ENCODE peak calls at places on chromosome 20, in four cellular contexts. U is GM12878, Z is K562, F is HepG2. Q is an unnamed sample.

GRCh38 chr20:38001173-38001875 is 31.9 kb downstream of the TTI1 start:
- DNase-seq in U (no peak), Z (no peak), F (no peak), Q (no peak)

GRCh38 chr20:11103866-11104265 is 430.1 kb upstream of the JAG1 start:
- DNase-seq in Z (no peak), F (no peak), U (no peak), Q (no peak)

GRCh38 chr20:61127311-61128044 is 124.6 kb upstream of the CDH4 start:
- DNase-seq in F (no peak), Z (no peak), U (no peak), Q (no peak)

GRCh38 chr20:21702553-21703467 is 2.7 kb upstream of the PAX1 start:
- DNase-seq in U (no peak), Z (peak), F (peak), Q (peak)

GRCh38 chr20:60765821-60766403 is 486.1 kb upstream of the CDH4 start:
- DNase-seq in F (no peak), Z (no peak), U (no peak), Q (no peak)

GRCh38 chr20:62537649-62538292 is 62.0 kb upstream of the GATA5 start:
- DNase-seq in Z (peak), U (no peak), F (no peak), Q (no peak)

GRCh38 chr20:59571591-59572314 is 32.6 kb upstream of the PHACTR3 start:
- DNase-seq in U (no peak), Z (peak), F (peak), Q (peak)

GRCh38 chr20:32296412-32296811 is 19.0 kb downstream of the KIF3B start:
- DNase-seq in Z (no peak), F (no peak), U (no peak), Q (no peak)

GRCh38 chr20:57335392-57335791 is 5.8 kb downstream of the SPO11 start:
- DNase-seq in Z (no peak), F (no peak), U (no peak), Q (no peak)

GRCh38 chr20:34709836-34710567 is 5.9 kb downstream of the TP53INP2 start:
- DNase-seq in U (no peak), Z (peak), F (no peak), Q (peak)

GRCh38 chr20:53020834-53021233 is 48.7 kb downstream of the TSHZ2 start:
- DNase-seq in U (no peak), F (peak), Z (no peak), Q (no peak)

GRCh38 chr20:57605878-57606277 is 14.3 kb downstream of the ZBP1 start:
- DNase-seq in Z (no peak), F (no peak), U (no peak), Q (no peak)

GRCh38 chr20:61822396-61822795 is 243.3 kb downstream of the TAF4 start:
- DNase-seq in F (no peak), Z (no peak), U (no peak), Q (no peak)

GRCh38 chr20:49009899-49010631 is 36.0 kb upstream of the CSE1L start:
- DNase-seq in F (no peak), Z (no peak), U (no peak), Q (no peak)

GRCh38 chr20:39070484-39071231 is 108.5 kb downstream of the DHX35 start:
- DNase-seq in F (peak), Z (no peak), U (no peak), Q (no peak)

GRCh38 chr20:50625986-50626677 is 65.2 kb downstream of the RIPOR3 start:
- DNase-seq in F (peak), U (no peak), Z (peak), Q (peak)

GRCh38 chr20:23320317-23320716 is 30.3 kb upstream of the NXT1 start:
- DNase-seq in U (no peak), F (peak), Z (no peak), Q (peak)

GRCh38 chr20:51327251-51327841 is 215.2 kb downstream of the NFATC2 start:
- DNase-seq in Z (no peak), F (no peak), U (no peak), Q (no peak)

GRCh38 chr20:19137641-19138040 is 74.8 kb upstream of the SLC24A3 start:
- DNase-seq in U (no peak), Z (no peak), F (no peak), Q (no peak)

GRCh38 chr20:22070546-22070945 is 365.1 kb downstream of the PAX1 start:
- DNase-seq in F (no peak), U (no peak), Z (no peak), Q (no peak)

GRCh38 chr20:50918403-50918802 is 12.8 kb downstream of the ADNP start:
- DNase-seq in U (no peak), F (no peak), Z (no peak), Q (no peak)

GRCh38 chr20:7003598-7003997 is 236.1 kb downstream of the BMP2 start:
- DNase-seq in Z (no peak), U (no peak), F (no peak), Q (no peak)

GRCh38 chr20:11919046-11919445 is 1.4 kb downstream of the BTBD3 start:
- DNase-seq in Z (no peak), F (no peak), U (no peak), Q (no peak)

GRCh38 chr20:14698605-14699373 is 361.4 kb upstream of the FLRT3 start:
- DNase-seq in Z (no peak), F (no peak), U (no peak), Q (no peak)

GRCh38 chr20:38114353-38114791 is 50.7 kb downstream of the TGM2 start:
- DNase-seq in F (no peak), Z (no peak), U (no peak), Q (no peak)

GRCh38 chr20:32326507-32326851 is 31.7 kb upstream of the ASXL1 start:
- DNase-seq in Z (no peak), U (no peak), F (peak), Q (no peak)

GRCh38 chr20:41531876-41532275 is 86.3 kb downstream of the CHD6 start:
- DNase-seq in U (no peak), F (no peak), Z (no peak), Q (no peak)

DNA sequence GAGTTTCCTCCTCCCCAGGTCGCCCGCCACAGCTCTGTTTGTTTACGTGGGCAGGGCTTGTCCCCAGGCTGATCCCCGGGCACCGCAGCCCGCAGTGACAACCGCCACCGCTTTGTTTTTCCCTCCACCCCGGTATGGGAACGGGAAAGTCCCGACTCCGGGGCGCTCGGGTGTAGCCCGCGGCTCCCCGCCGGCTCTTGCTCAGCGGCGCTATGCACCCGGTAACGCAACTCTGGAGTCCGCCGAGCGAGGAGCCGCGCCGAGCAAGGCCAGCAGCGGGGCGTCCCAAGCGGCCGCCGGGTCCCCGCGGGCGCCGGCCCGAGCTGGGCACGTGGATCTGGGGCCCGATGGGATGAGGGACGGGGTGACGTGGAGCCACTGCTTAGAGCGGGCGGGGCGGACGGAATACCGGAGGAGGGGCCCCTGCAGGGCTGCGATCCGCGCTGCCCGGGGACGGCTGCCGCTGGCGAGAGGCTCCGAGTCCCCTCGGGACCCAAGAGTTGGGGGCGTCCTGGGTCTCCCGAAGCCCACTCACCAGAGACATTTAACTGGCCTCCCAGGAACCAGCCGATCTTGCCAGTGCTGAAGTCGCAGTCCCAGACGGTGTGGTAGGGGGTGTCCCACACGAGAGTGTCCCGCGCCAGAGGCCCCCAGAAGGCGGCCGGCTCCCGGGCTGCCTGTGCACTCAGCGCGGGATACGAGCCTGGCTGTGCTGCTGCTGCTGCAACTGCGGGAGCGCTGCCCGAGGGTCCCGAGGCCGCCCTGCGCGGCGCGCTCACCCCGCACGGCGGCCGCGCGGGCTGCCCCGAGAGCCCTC is 497 bp downstream of the ACSS1 start:
- DNase-seq in Z (peak), U (no peak), F (no peak), Q (peak)
- TF ChIP-seq BHLHE40 in Z (no peak), U (peak), F (peak), Q (no peak)

GRCh38 chr20:44719841-44720240 is 4.7 kb downstream of the CCN5 start:
- DNase-seq in U (no peak), Z (no peak), F (no peak), Q (no peak)
- TF ChIP-seq TARDBP in U (no peak), Z (no peak), F (no peak), Q (no peak)

DNA sequence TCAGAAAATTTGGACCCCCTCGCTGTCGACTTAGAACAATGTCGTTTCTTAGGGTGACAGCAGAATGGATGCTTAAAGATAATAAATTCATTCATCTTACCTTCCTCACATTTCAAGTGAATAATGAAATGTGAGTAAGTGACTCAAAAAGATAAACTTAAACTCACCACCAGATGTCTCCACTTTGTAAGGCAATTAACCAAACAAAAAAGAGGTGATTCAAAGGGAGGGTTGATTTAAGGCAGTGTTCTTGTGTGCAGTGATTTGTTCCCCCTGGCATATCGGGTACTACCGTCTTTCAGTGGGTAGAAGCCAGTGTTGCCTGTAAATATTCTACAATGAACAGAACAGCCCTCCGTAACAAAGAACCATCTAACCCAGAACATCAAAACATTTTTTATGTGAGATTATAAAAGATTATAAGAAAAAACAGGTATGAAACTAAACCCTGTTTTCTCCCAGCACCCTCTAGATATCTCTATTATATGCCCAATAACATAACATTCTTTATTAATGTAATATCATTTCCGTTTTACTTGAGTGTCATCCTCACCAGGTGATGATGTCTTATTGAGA is 589.7 kb downstream of the CBLN4 start:
- DNase-seq in Z (no peak), U (no peak), F (peak), Q (no peak)
- TF ChIP-seq BHLHE40 in Z (no peak), U (no peak), F (no peak), Q (no peak)

GRCh38 chr20:3314391-3314790 is 75.4 kb upstream of the SLC4A11 start:
- DNase-seq in U (no peak), Z (no peak), F (no peak), Q (no peak)

GRCh38 chr20:3313681-3314080 is 74.7 kb upstream of the SLC4A11 start:
- DNase-seq in F (no peak), Z (no peak), U (no peak), Q (no peak)

GRCh38 chr20:3316131-3316530 is 77.1 kb upstream of the SLC4A11 start:
- DNase-seq in F (no peak), Z (no peak), U (no peak), Q (no peak)

GRCh38 chr20:3315110-3315509 is 76.1 kb upstream of the SLC4A11 start:
- DNase-seq in F (no peak), Z (no peak), U (no peak), Q (no peak)

DNA sequence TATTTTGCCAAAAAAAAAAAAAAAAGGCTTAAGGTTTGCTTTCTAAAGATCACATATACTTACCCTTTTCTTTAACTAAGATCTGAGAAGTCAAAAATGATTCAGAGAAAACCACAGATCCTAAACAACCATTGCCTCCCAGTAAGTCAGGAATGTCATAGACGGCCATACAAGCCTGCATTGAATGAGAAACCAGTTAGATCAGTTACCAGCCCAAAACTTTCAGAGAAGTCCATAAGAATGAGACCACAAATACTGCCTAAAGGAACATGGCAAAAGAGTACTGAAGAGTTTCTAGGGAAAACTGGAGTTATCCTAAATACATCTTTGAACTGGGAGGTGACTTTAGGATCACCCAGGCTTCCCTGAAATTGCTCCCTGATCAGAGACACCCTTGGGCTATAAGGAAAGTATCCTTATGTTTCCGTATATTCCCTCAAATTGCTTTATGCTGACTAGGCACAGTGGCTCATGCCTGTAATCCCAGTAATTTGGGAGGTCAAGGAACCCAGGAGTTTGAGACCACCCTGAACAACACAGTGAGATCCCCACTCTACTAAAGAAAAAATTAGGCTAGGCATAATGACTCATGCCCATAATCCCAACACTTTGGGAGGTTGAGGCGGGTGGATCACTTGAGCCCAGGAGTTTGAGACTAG is 79.4 kb upstream of the SLC4A11 start:
- DNase-seq in U (no peak), Z (no peak), F (no peak), Q (no peak)
- TF ChIP-seq TARDBP in U (no peak), Z (no peak), F (no peak), Q (no peak)

GRCh38 chr20:63864545-63864977 is 509 bp upstream of the TPD52L2 start:
- DNase-seq in F (no peak), Z (no peak), U (no peak), Q (no peak)
- TF ChIP-seq BHLHE40 in F (no peak), Z (no peak), U (no peak), Q (no peak)

GRCh38 chr20:46361386-46361785 is 45.0 kb downstream of the ELMO2 start:
- DNase-seq in U (no peak), Z (no peak), F (no peak), Q (no peak)

GRCh38 chr20:46361811-46362210 is 44.6 kb downstream of the ELMO2 start:
- DNase-seq in Z (no peak), U (no peak), F (no peak), Q (no peak)

GRCh38 chr20:46364670-46365482 is 41.5 kb downstream of the ELMO2 start:
- DNase-seq in F (no peak), U (no peak), Z (no peak), Q (no peak)

GRCh38 chr20:46363874-46364669 is 42.3 kb downstream of the ELMO2 start:
- DNase-seq in Z (peak), U (peak), F (peak), Q (peak)

DNA sequence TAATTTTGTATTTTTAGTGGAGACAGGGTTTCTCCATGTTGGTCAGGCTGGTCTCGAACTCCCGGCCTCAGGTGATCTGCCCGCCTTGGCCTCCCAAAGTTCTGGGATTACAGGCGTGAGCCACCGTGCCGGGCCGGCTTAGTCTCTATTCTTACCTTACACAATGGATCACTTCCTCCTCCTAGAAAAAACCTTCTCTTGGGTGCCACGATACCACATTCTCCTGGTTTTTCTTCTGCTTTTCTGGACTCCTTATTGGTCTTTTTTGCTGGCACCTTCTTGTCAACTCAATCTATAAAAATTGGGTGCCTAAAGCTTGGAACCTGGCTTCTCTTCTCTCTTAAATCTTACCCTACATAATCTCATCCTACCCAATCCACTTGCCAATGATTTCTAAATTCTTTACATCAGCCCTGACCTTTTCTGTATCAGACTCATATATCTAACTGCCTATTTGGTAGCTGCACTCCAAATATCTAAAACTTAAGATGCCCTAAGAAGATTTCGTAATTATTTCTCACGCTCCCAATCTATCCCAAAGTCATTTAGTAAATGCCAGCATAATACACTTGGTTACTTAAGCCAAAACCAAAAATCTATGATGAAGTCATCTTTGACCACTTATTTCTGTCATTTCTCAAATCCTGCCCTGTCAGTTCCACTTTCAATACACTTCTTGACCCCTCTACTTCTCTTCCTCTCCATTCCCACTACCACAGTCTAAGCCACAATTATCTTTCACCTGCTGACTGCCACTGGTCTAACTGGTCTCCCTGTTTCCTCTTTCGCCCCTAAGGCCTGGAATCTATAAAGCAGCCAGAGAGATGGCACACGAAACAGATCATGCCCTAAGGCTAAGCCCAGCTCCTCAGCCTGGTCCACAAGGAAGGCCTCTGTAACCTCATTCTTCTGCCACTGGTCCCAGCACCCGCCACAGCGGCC is 43.2 kb downstream of the ELMO2 start:
- DNase-seq in U (peak), F (no peak), Z (no peak), Q (no peak)
- TF ChIP-seq TARDBP in U (no peak), F (no peak), Z (no peak), Q (no peak)

GRCh38 chr20:8132632-8133587 is 844 bp downstream of the PLCB1 start:
- DNase-seq in F (no peak), Z (no peak), U (no peak), Q (peak)
- TF ChIP-seq BHLHE40 in F (no peak), Z (no peak), U (no peak), Q (no peak)

DNA sequence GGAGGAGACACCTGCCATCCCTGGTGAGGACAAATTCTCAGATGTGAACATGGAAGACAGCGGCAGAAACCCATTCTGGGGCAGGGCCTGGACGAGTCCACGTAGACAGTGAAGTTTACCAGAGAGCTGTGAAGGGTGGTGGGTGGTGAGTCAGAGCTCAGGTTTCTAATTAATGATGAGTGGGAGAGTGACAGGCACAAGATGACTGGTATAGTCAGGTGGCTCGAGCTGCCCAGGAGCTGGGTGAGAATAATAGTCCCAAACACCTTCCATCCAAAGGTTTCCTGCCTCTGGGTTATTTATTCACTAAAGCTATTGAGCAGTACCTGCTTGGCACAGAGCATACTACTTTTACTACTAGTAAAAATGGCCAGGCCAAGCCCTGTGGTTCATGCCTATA is 6.0 kb downstream of the TLDC2 start:
- DNase-seq in F (no peak), U (no peak), Z (no peak), Q (no peak)
- TF ChIP-seq TARDBP in F (no peak), U (no peak), Z (no peak), Q (no peak)

GRCh38 chr20:2619961-2620595 is 32.4 kb upstream of the NOP56 start:
- DNase-seq in U (no peak), F (peak), Z (no peak), Q (no peak)

GRCh38 chr20:2616634-2617033 is 35.8 kb upstream of the NOP56 start:
- DNase-seq in Z (no peak), F (no peak), U (no peak), Q (no peak)

GRCh38 chr20:2618815-2619214 is 33.6 kb upstream of the NOP56 start:
- DNase-seq in Z (no peak), U (no peak), F (no peak), Q (no peak)

GRCh38 chr20:2619337-2619736 is 33.1 kb upstream of the NOP56 start:
- DNase-seq in Z (no peak), F (no peak), U (no peak), Q (no peak)

DNA sequence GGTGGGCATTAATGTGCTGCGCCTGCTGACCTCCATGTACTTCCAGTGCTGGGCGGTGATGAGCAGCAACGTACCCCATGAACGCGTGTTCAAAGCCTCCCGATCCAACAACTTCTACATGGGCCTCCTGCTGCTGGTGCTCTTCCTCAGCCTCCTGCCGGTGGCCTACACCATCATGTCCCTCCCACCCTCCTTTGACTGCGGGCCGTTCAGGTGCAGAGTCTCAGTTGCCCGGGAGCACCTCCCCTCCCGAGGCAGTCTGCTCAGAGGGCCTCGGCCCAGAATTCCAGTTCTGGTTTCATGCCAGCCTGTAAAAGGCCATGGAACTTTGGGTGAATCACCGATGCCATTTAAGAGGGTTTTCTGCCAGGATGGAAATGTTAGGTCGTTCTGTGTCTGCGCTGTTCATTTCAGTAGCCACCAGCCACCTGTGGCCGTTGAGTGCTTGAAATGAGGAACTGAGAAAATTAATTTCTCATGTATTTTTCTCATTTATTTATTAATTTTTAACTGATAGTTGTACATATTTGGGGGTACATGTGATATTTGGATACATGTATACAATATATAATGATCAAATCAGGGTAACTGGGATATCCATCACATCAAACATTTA is 35.2 kb upstream of the NOP56 start:
- DNase-seq in U (no peak), F (no peak), Z (no peak), Q (no peak)
- TF ChIP-seq BHLHE40 in U (no peak), F (no peak), Z (no peak), Q (no peak)

GRCh38 chr20:1119128-1119505 is 715 bp downstream of the PSMF1 start:
- DNase-seq in U (no peak), F (peak), Z (no peak), Q (no peak)
- TF ChIP-seq TARDBP in U (no peak), F (no peak), Z (no peak), Q (no peak)

Q was measured in HEK293T.